ENCODE peak calls at places on chromosome 20, in four cellular contexts. O is effector memory CD4-positive, alpha-beta T cell; D is heart right ventricle; A is heart left ventricle. T is an unnamed sample.
A peak's percentile ranks its signal among the peaks of the same experiment; 100 is the strongest.

GRCh38 chr20:5540091-5540490 is 210.1 kb upstream of the SHLD1 start:
- DNase-seq in O (no peak), A (no peak), D (no peak), T (no peak)

GRCh38 chr20:3679749-3680700 is 1.8 kb downstream of the ADAM33 start:
- DNase-seq in A (no peak), D (no peak), O (no peak), T (peak; percentile 73)

GRCh38 chr20:3167738-3168078 is 5.6 kb downstream of the LZTS3 start:
- DNase-seq in D (no peak), A (no peak), O (no peak), T (no peak)

GRCh38 chr20:22763257-22763906 is 179.0 kb upstream of the FOXA2 start:
- DNase-seq in D (peak; percentile 58), O (no peak), A (peak; percentile 64), T (no peak)

GRCh38 chr20:7608246-7608645 is 332.0 kb downstream of the HAO1 start:
- DNase-seq in D (no peak), O (no peak), A (no peak), T (no peak)

GRCh38 chr20:32560989-32561830 is 23.9 kb downstream of the NOL4L start:
- DNase-seq in O (no peak), A (no peak), D (no peak), T (peak; percentile 84)

GRCh38 chr20:38935967-38936407 is 9.8 kb downstream of the FAM83D start:
- DNase-seq in D (no peak), O (no peak), A (no peak), T (no peak)

GRCh38 chr20:13819885-13820645 is 35.2 kb downstream of the NDUFAF5 start:
- DNase-seq in A (no peak), D (peak; percentile 11), O (no peak), T (peak; percentile 29)

GRCh38 chr20:5642155-5642981 is 107.8 kb upstream of the SHLD1 start:
- DNase-seq in D (peak; percentile 25), O (no peak), A (no peak), T (no peak)

GRCh38 chr20:40571625-40572024 is 117.4 kb downstream of the MAFB start:
- DNase-seq in O (no peak), D (no peak), A (no peak), T (no peak)

GRCh38 chr20:59042151-59042795 is at the start of gene PRELID3B:
- DNase-seq in O (no peak), D (peak; percentile 24), A (no peak), T (peak; percentile 76)

GRCh38 chr20:22490287-22491187 is 93.8 kb downstream of the FOXA2 start:
- DNase-seq in D (no peak), A (no peak), O (no peak), T (peak; percentile 49)

GRCh38 chr20:3383878-3384495 is 23.5 kb downstream of the DNAAF9 start:
- DNase-seq in O (no peak), A (no peak), D (no peak), T (no peak)

GRCh38 chr20:47018381-47018780 is 123.7 kb downstream of the EYA2 start:
- DNase-seq in O (no peak), A (no peak), D (no peak), T (no peak)

GRCh38 chr20:40959325-40960092 is 69.1 kb upstream of the TOP1 start:
- DNase-seq in A (no peak), D (no peak), O (no peak), T (no peak)

GRCh38 chr20:24111858-24112257 is 123.3 kb upstream of the GGTLC1 start:
- DNase-seq in A (no peak), O (no peak), D (no peak), T (no peak)

GRCh38 chr20:47066484-47067270 is 172.0 kb downstream of the EYA2 start:
- DNase-seq in A (no peak), D (no peak), O (no peak), T (no peak)

GRCh38 chr20:41587956-41588355 is 30.2 kb downstream of the CHD6 start:
- DNase-seq in D (no peak), A (no peak), O (no peak), T (no peak)

GRCh38 chr20:41046716-41047115 is 18.1 kb downstream of the TOP1 start:
- DNase-seq in A (no peak), D (no peak), O (no peak), T (no peak)

GRCh38 chr20:23091741-23092408 is 5.8 kb upstream of the CD93 start:
- DNase-seq in D (no peak), A (no peak), O (no peak), T (no peak)

GRCh38 chr20:21127201-21127981 is 1.5 kb downstream of the KIZ start:
- DNase-seq in O (no peak), D (no peak), A (no peak), T (no peak)

GRCh38 chr20:34473262-34473883 is 42.8 kb upstream of the DYNLRB1 start:
- DNase-seq in O (no peak), D (peak; percentile 40), A (peak; percentile 49), T (peak; percentile 68)

GRCh38 chr20:62274332-62275262 is 28.2 kb upstream of the ADRM1 start:
- DNase-seq in O (no peak), A (no peak), D (no peak), T (no peak)

GRCh38 chr20:50514035-50514337 is 3.8 kb downstream of the PTPN1 start:
- DNase-seq in O (no peak), A (no peak), D (no peak), T (no peak)

GRCh38 chr20:61037498-61037897 is 214.6 kb upstream of the CDH4 start:
- DNase-seq in D (no peak), O (no peak), A (no peak), T (no peak)

GRCh38 chr20:59747671-59748515 is 143.6 kb downstream of the PHACTR3 start:
- DNase-seq in A (no peak), O (no peak), D (no peak), T (peak; percentile 64)

GRCh38 chr20:61896058-61896961 is 169.4 kb downstream of the TAF4 start:
- DNase-seq in A (no peak), D (no peak), O (no peak), T (peak; percentile 98)

GRCh38 chr20:54099894-54100293 is 29.5 kb upstream of the BCAS1 start:
- DNase-seq in D (no peak), A (no peak), O (no peak), T (no peak)

GRCh38 chr20:9628166-9628565 is 113.8 kb downstream of the LAMP5 start:
- DNase-seq in A (no peak), D (no peak), O (no peak), T (no peak)

GRCh38 chr20:38127011-38127621 is 38.0 kb downstream of the TGM2 start:
- DNase-seq in O (no peak), A (no peak), D (peak; percentile 72), T (no peak)

GRCh38 chr20:63027425-63028389 is 20.9 kb upstream of the BHLHE23 start:
- DNase-seq in A (no peak), D (no peak), O (no peak), T (peak; percentile 95)

GRCh38 chr20:13068336-13068735 is 59.6 kb downstream of the SPTLC3 start:
- DNase-seq in A (no peak), O (no peak), D (no peak), T (no peak)

GRCh38 chr20:48012401-48012974 is 227.2 kb upstream of the SULF2 start:
- DNase-seq in O (no peak), A (no peak), D (no peak), T (no peak)

GRCh38 chr20:54221383-54221782 is 13.5 kb downstream of the PFDN4 start:
- DNase-seq in O (no peak), A (no peak), D (no peak), T (no peak)

GRCh38 chr20:58038123-58038654 is 190.3 kb downstream of the ANKRD60 start:
- DNase-seq in A (no peak), O (no peak), D (no peak), T (peak; percentile 14)
- H3K4me3 ChIP-seq in A (no peak overlapping the region), O (no peak overlapping the region), D (no peak overlapping the region), T (no peak overlapping the region)

DNA sequence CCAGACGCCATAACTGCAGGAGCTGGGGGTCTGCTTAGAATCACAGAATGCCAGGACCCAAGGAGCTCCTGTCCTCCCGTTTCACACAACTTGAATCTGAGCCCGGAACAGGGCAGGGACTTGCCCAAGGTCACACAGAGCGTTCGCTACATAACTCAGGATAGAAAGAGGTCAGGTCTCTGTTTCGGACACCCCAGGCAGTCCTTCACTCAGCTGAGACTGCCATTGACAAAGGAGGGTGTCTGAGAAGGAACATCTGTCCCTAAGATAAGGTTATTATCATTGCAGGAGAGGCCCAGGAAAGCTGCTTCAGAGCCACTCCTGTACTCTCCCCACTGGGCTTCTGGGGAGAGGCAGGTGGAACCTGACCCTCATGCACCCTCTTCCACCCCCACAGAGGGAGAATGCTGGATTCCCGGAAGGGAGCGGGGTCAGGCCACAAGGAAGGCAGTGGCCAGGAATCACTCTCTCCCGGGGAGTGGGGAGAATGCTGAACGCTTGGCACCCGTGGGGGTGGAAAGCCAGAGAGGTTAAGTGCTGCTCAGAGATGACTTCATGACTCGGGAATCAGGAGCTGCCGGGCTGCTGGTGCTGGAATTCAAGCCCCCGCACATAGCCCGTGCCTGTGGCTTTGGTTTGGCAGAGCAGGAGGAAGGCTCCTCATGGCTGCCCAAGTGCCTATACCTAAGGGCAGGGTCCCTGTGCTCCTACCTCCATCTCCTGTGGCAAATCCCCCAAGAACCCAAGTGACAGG is 10.7 kb downstream of the SDC4 start:
- DNase-seq in O (no peak), A (peak; percentile 63), D (peak; percentile 53), T (no peak)
- H3K4me3 ChIP-seq in O (no peak overlapping the region), A (no peak overlapping the region), D (no peak overlapping the region), T (no peak overlapping the region)

DNA sequence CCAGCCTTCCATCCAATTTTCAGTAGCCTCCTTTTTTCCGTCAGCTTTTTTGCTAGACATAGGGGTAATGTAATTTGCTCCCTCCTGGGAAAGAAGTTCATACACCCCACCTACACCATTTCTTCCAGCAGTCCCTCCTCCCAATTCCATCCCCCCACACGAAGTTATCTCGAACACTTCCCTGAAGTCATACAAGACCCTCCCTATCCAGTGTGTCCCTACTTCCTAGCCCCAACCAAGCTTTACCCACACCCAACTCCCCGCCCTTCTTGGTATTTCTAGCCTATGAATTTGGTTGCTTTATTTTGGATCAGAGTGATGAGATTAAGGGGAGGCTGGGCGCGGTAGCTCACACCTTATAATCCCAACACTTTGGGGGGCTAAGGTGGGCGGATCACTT is 1.0 kb downstream of the UBE2C start:
- DNase-seq in D (no peak), O (no peak), A (no peak), T (peak; percentile 41)
- H3K4me3 ChIP-seq in D (peak overlapping the region; percentile 72), O (no peak overlapping the region), A (no peak overlapping the region), T (peak overlapping the region; percentile 96)

GRCh38 chr20:44811150-44811685 is 872 bp upstream of the RIMS4 start:
- DNase-seq in D (no peak), O (no peak), A (no peak), T (no peak)

GRCh38 chr20:44807684-44808056 is 2.7 kb downstream of the RIMS4 start:
- DNase-seq in D (no peak), A (no peak), O (no peak), T (no peak)

GRCh38 chr20:44809380-44810060 is 826 bp downstream of the RIMS4 start:
- DNase-seq in O (no peak), A (no peak), D (no peak), T (peak; percentile 81)

GRCh38 chr20:44810391-44811149 is at the start of gene RIMS4:
- DNase-seq in O (no peak), A (no peak), D (no peak), T (peak; percentile 97)

GRCh38 chr20:44810061-44810390 is 320 bp downstream of the RIMS4 start:
- DNase-seq in D (no peak), O (no peak), A (no peak), T (no peak)
- H3K4me3 ChIP-seq in D (no peak overlapping the region), O (no peak overlapping the region), A (no peak overlapping the region), T (peak overlapping the region; percentile 53)

T was measured in H7.